ENCODE peak calls at places on chromosomes 6 and 20, in four cellular contexts. B is osteocyte, N is pancreas, Y is endothelial cell. I is an unnamed sample.
A peak's percentile ranks its signal among the peaks of the same experiment; 100 is the strongest.

GRCh38 chr6:73515204-73516101 is 5.4 kb downstream of the EEF1A1 start:
- DNase-seq in B (no peak), N (no peak), Y (peak; percentile 39), I (peak; percentile 36)

GRCh38 chr20:53208110-53208908 is 236.2 kb downstream of the TSHZ2 start:
- DNase-seq in B (no peak), N (no peak), Y (peak; percentile 57), I (no peak)

GRCh38 chr6:36911946-36912555 is 26.3 kb downstream of the C6orf89 start:
- DNase-seq in B (no peak), N (no peak), Y (peak; percentile 55), I (no peak)

GRCh38 chr6:113018351-113019151 is 671.4 kb downstream of the RFPL4B start:
- DNase-seq in B (no peak), N (no peak), Y (no peak), I (no peak)

GRCh38 chr6:30490031-30490876 is 945 bp downstream of the HLA-E start:
- DNase-seq in B (peak; percentile 85), N (peak; percentile 82), Y (peak; percentile 68), I (peak; percentile 78)

GRCh38 chr6:112234596-112234995 is 19.8 kb downstream of the LAMA4 start:
- DNase-seq in B (no peak), N (no peak), Y (no peak), I (no peak)

GRCh38 chr6:37940074-37940847 is 120.7 kb downstream of the ZFAND3 start:
- DNase-seq in B (no peak), N (no peak), Y (no peak), I (no peak)

GRCh38 chr6:148629910-148630470 is 116.8 kb upstream of the UST start:
- DNase-seq in B (no peak), N (no peak), Y (no peak), I (no peak)

GRCh38 chr6:159360306-159360705 is 191.1 kb downstream of the FNDC1 start:
- DNase-seq in B (no peak), N (no peak), Y (no peak), I (no peak)

GRCh38 chr20:45049438-45049837 is 51.5 kb downstream of the KCNS1 start:
- DNase-seq in B (no peak), N (no peak), Y (no peak), I (no peak)

GRCh38 chr20:57290178-57290484 is 23.7 kb upstream of the BMP7 start:
- DNase-seq in B (no peak), N (no peak), Y (no peak), I (no peak)

GRCh38 chr6:15317934-15318902 is 72.3 kb downstream of the JARID2 start:
- DNase-seq in B (no peak), N (no peak), Y (no peak), I (no peak)

GRCh38 chr20:32240220-32240619 is 32.5 kb downstream of the POFUT1 start:
- DNase-seq in B (no peak), N (no peak), Y (no peak), I (no peak)

GRCh38 chr6:65229768-65230167 is 477.3 kb downstream of the EYS start:
- DNase-seq in B (no peak), N (no peak), Y (no peak), I (no peak)

GRCh38 chr6:97097068-97098047 is 172.8 kb downstream of the KLHL32 start:
- DNase-seq in B (no peak), N (no peak), Y (no peak), I (no peak)

GRCh38 chr6:125950293-125950692 is 6.3 kb upstream of the HINT3 start:
- DNase-seq in B (no peak), N (no peak), Y (no peak), I (no peak)

GRCh38 chr20:54623923-54624569 is 148.7 kb downstream of the DOK5 start:
- DNase-seq in B (no peak), N (no peak), Y (no peak), I (no peak)

GRCh38 chr6:165987483-165988305 is 180.0 kb downstream of the TBXT start:
- DNase-seq in B (no peak), N (peak; percentile 72), Y (peak; percentile 51), I (no peak)

GRCh38 chr6:116840091-116840490 is 11.2 kb upstream of the GPRC6A start:
- DNase-seq in B (no peak), N (no peak), Y (no peak), I (no peak)

GRCh38 chr20:50019466-50020256 is 36.9 kb downstream of the SNAI1 start:
- DNase-seq in B (no peak), N (peak; percentile 65), Y (no peak), I (no peak)

GRCh38 chr20:20276806-20277530 is 90.9 kb upstream of the INSM1 start:
- DNase-seq in B (no peak), N (no peak), Y (no peak), I (no peak)

GRCh38 chr20:53792946-53793536 is 199.4 kb upstream of the ZNF217 start:
- DNase-seq in B (no peak), N (no peak), Y (no peak), I (no peak)

GRCh38 chr6:131004387-131004755 is 58.7 kb downstream of the EPB41L2 start:
- DNase-seq in B (no peak), N (no peak), Y (no peak), I (no peak)

GRCh38 chr20:36728986-36729385 is 16.9 kb downstream of the NDRG3 start:
- DNase-seq in B (no peak), N (no peak), Y (no peak), I (no peak)

GRCh38 chr20:10467985-10468845 is 33.1 kb downstream of the SLX4IP start:
- DNase-seq in B (no peak), N (no peak), Y (no peak), I (no peak)

GRCh38 chr6:138498575-138499302 is 555 bp downstream of the NHSL1 start:
- DNase-seq in B (no peak), N (no peak), Y (no peak), I (no peak)

GRCh38 chr6:169650959-169651292 is 50.9 kb downstream of the WDR27 start:
- DNase-seq in B (peak; percentile 51), N (no peak), Y (no peak), I (no peak)

GRCh38 chr6:30685977-30686907 is at the start of gene PPP1R18:
- DNase-seq in B (no peak), N (peak; percentile 85), Y (peak; percentile 66), I (peak; percentile 82)

GRCh38 chr6:150273457-150274309 is 95.1 kb upstream of the IYD start:
- DNase-seq in B (no peak), N (no peak), Y (no peak), I (no peak)

GRCh38 chr20:24813080-24813479 is 136.0 kb upstream of the CST7 start:
- DNase-seq in B (no peak), N (no peak), Y (no peak), I (no peak)

GRCh38 chr20:57658447-57659130 is 38.4 kb upstream of the ZBP1 start:
- DNase-seq in B (peak; percentile 70), N (no peak), Y (peak; percentile 2), I (no peak)

GRCh38 chr6:128731249-128732165 is 151.4 kb upstream of the LAMA2 start:
- DNase-seq in B (no peak), N (no peak), Y (peak; percentile 33), I (no peak)

GRCh38 chr6:149128489-149129145 is 188.9 kb upstream of the TAB2 start:
- DNase-seq in B (no peak), N (no peak), Y (no peak), I (no peak)

GRCh38 chr6:138278326-138278725 is 60.0 kb upstream of the PBOV1 start:
- DNase-seq in B (peak; percentile 80), N (no peak), Y (no peak), I (no peak)

GRCh38 chr6:13810688-13811446 is 3.5 kb downstream of the MCUR1 start:
- DNase-seq in B (no peak), N (no peak), Y (no peak), I (no peak)

GRCh38 chr20:32521780-32522524 is 63.2 kb downstream of the NOL4L start:
- DNase-seq in B (no peak), N (peak; percentile 87), Y (peak; percentile 87), I (peak; percentile 68)

DNA sequence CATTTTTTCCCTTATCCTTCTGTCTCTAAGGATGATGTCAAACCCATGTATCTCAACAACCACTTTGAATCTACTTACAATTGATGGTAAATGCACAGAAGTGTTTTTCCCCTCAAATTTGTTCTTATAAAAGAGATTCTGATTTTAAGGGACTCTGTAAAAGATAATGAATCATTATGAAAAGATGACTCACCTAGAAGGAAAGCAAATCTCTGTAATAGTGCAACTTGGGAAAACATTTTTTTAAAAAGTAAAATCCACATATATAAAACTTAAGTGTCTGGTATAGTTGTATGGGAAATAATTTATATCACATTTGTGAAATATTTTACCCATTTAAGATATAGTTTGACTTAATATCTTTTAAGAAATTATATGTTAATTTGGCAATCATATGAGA is 137.0 kb downstream of the TINAG start:
- DNase-seq in B (no peak), N (no peak), Y (no peak), I (no peak)
- TF ChIP-seq CTCF in B (no peak), N (no peak), Y (no peak), I (no peak)

GRCh38 chr20:41623625-41624024 is 5.4 kb upstream of the CHD6 start:
- DNase-seq in B (no peak), N (no peak), Y (no peak), I (no peak)
- TF ChIP-seq CTCF in B (no peak), N (no peak), Y (no peak), I (no peak)

GRCh38 chr6:107612762-107613415 is 123.0 kb downstream of the SOBP start:
- DNase-seq in B (no peak), N (no peak), Y (no peak), I (no peak)
- TF ChIP-seq CTCF in B (no peak), N (no peak), Y (no peak), I (no peak)

DNA sequence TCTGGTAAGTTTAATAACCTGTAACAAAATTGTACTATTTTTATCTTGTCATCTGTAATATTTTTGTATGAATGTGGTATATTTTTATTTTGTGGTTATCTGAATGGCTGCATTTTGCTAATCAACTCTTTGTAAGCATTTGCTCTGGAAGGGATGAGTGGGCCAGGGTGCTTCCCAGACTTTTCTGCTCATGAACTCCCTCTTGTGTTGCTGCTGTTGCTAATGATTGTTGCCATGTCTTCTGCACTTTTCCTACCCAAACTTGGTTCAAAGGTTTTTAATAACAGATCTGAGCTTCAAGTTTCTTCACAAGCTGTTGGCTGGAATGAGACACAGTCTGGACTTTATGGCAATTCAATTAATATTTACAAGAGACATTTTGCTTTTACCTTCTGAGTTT is 1005.7 kb downstream of the HACE1 start:
- DNase-seq in B (no peak), N (no peak), Y (no peak), I (no peak)
- TF ChIP-seq CTCF in B (no peak), N (no peak), Y (no peak), I (no peak)

GRCh38 chr6:25199544-25199943 is 79.6 kb upstream of the CARMIL1 start:
- DNase-seq in B (no peak), N (no peak), Y (no peak), I (no peak)
- TF ChIP-seq CTCF in B (no peak), N (no peak), Y (no peak), I (no peak)

DNA sequence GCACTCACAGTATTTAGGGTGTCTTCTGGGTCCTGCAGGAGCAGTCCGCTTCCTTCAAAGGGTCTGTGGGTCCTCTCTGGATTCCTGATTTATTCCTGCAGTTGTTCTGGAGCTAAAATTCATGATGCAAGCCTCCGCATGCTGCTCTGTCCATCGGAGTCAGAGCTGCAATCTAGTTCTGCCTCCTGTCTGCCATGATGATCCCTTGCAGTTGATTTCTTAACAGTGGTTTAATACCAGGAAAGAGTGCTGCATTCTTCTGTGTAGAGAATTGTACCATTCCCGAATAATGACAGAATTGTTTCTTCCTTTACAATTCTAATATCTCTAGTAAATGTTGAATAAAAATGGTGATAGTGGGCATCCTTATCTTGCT is 72.0 kb upstream of the B3GAT2 start:
- DNase-seq in B (no peak), N (no peak), Y (no peak), I (no peak)
- TF ChIP-seq CTCF in B (no peak), N (no peak), Y (no peak), I (no peak)

I was measured in lung.